ENCODE peak calls at places on chromosomes 3 and 15, in six cellular contexts. W, I, T, C, E and M are unnamed samples.

GRCh38 chr3:117874028-117874765 is 1160.4 kb downstream of the IGSF11 start:
- DNase-seq in W (no peak), I (no peak), T (no peak), C (no peak), E (no peak), M (no peak)

GRCh38 chr3:58272891-58273290 is 33.2 kb upstream of the RPP14 start:
- DNase-seq in W (no peak), I (no peak), T (no peak), C (no peak), E (no peak), M (no peak)

GRCh38 chr3:14133876-14134275 is 9.0 kb downstream of the TMEM43 start:
- DNase-seq in W (no peak), I (no peak), T (no peak), C (no peak), E (no peak), M (no peak)

GRCh38 chr15:38253448-38253847 is 812 bp downstream of the SPRED1 start:
- DNase-seq in W (no peak), I (no peak), T (no peak), C (peak), E (no peak), M (no peak)

GRCh38 chr15:101487060-101487459 is 2.4 kb downstream of the PCSK6 start:
- DNase-seq in W (no peak), I (no peak), T (no peak), C (no peak), E (no peak), M (no peak)

GRCh38 chr3:103002447-103002846 is 567.6 kb downstream of the ZPLD1 start:
- DNase-seq in W (no peak), I (no peak), T (peak), C (no peak), E (no peak), M (no peak)

GRCh38 chr15:35330921-35331320 is 215.0 kb downstream of the DPH6 start:
- DNase-seq in W (no peak), I (no peak), T (no peak), C (no peak), E (no peak), M (no peak)

GRCh38 chr3:151918253-151919029 is 45.0 kb downstream of the SUCNR1 start:
- DNase-seq in W (peak), I (no peak), T (peak), C (no peak), E (no peak), M (no peak)

GRCh38 chr3:134649106-134649705 is 1.6 kb downstream of the KY start:
- DNase-seq in W (no peak), I (no peak), T (no peak), C (no peak), E (no peak), M (no peak)

GRCh38 chr15:101578443-101578894 is 73.7 kb downstream of the TM2D3 start:
- DNase-seq in W (peak), I (no peak), T (peak), C (peak), E (no peak), M (no peak)

GRCh38 chr3:11530153-11530721 is 113.5 kb downstream of the VGLL4 start:
- DNase-seq in W (no peak), I (no peak), T (no peak), C (no peak), E (no peak), M (no peak)

GRCh38 chr3:35678552-35679220 is 39.4 kb downstream of the ARPP21 start:
- DNase-seq in W (no peak), I (no peak), T (no peak), C (no peak), E (no peak), M (no peak)

GRCh38 chr3:193843447-193844301 is 250.7 kb downstream of the OPA1 start:
- DNase-seq in W (no peak), I (no peak), T (no peak), C (no peak), E (no peak), M (no peak)

GRCh38 chr15:57320543-57321220 is 55.6 kb upstream of the CGNL1 start:
- DNase-seq in W (no peak), I (no peak), T (no peak), C (no peak), E (no peak), M (no peak)

GRCh38 chr3:194487289-194488006 is 646 bp upstream of the ATP13A3 start:
- DNase-seq in W (peak), I (no peak), T (peak), C (peak), E (peak), M (peak)

GRCh38 chr3:156373095-156373494 is 181.8 kb downstream of the SSR3 start:
- DNase-seq in W (no peak), I (no peak), T (no peak), C (no peak), E (no peak), M (no peak)

GRCh38 chr3:10521772-10522441 is 16.5 kb upstream of the ATP2B2 start:
- DNase-seq in W (no peak), I (no peak), T (no peak), C (no peak), E (no peak), M (no peak)

GRCh38 chr3:71103430-71103881 is 480.1 kb downstream of the FOXP1 start:
- DNase-seq in W (no peak), I (no peak), T (no peak), C (no peak), E (no peak), M (no peak)

GRCh38 chr15:39597751-39598185 is 16.9 kb downstream of the THBS1 start:
- DNase-seq in W (no peak), I (no peak), T (no peak), C (no peak), E (no peak), M (no peak)

GRCh38 chr15:42911058-42911592 is 9.5 kb downstream of the TTBK2 start:
- DNase-seq in W (no peak), I (no peak), T (no peak), C (no peak), E (no peak), M (no peak)

GRCh38 chr15:91488452-91488851 is 365.1 kb upstream of the SLCO3A1 start:
- DNase-seq in W (no peak), I (no peak), T (no peak), C (no peak), E (no peak), M (no peak)

GRCh38 chr15:29859293-29859692 is 37.0 kb upstream of the TJP1 start:
- DNase-seq in W (no peak), I (no peak), T (no peak), C (no peak), E (no peak), M (no peak)

GRCh38 chr3:179852117-179852886 is 184.4 kb downstream of the PEX5L start:
- DNase-seq in W (peak), I (no peak), T (peak), C (no peak), E (no peak), M (no peak)

GRCh38 chr15:58748787-58749531 is 548 bp downstream of the ADAM10 start:
- DNase-seq in W (peak), I (no peak), T (peak), C (peak), E (peak), M (peak)

GRCh38 chr3:156750191-156750873 is 75.8 kb upstream of the LEKR1 start:
- DNase-seq in W (peak), I (no peak), T (no peak), C (no peak), E (no peak), M (no peak)

GRCh38 chr3:112778298-112779008 is 68.2 kb downstream of the CD200R1L start:
- DNase-seq in W (no peak), I (no peak), T (no peak), C (no peak), E (no peak), M (no peak)

GRCh38 chr15:48470096-48470495 is 138.9 kb downstream of the DUT start:
- DNase-seq in W (no peak), I (no peak), T (no peak), C (no peak), E (no peak), M (no peak)

GRCh38 chr3:10021856-10022775 is 4.1 kb upstream of the FANCD2 start:
- DNase-seq in W (no peak), I (no peak), T (no peak), C (no peak), E (no peak), M (no peak)

GRCh38 chr15:65902373-65902772 is 33.1 kb downstream of the RAB11A start:
- DNase-seq in W (peak), I (no peak), T (no peak), C (no peak), E (no peak), M (no peak)

GRCh38 chr3:123728014-123728413 is 143.2 kb upstream of the HACD2 start:
- DNase-seq in W (no peak), I (no peak), T (no peak), C (no peak), E (no peak), M (no peak)

GRCh38 chr15:75720787-75721461 is 8.3 kb upstream of the CSPG4 start:
- DNase-seq in W (peak), I (no peak), T (peak), C (peak), E (no peak), M (no peak)

GRCh38 chr3:114892117-114892870 is 254.8 kb downstream of the ZBTB20 start:
- DNase-seq in W (no peak), I (no peak), T (no peak), C (no peak), E (no peak), M (no peak)

GRCh38 chr15:101180620-101181307 is 71.1 kb downstream of the CHSY1 start:
- DNase-seq in W (no peak), I (no peak), T (peak), C (no peak), E (no peak), M (no peak)

GRCh38 chr15:94587071-94587470 is 355.7 kb downstream of the MCTP2 start:
- DNase-seq in W (no peak), I (no peak), T (no peak), C (no peak), E (no peak), M (no peak)

GRCh38 chr3:10744098-10744465 is 71.9 kb upstream of the SLC6A11 start:
- DNase-seq in W (peak), I (no peak), T (peak), C (peak), E (no peak), M (peak)

GRCh38 chr3:52714335-52715302 is 8.7 kb downstream of the SPCS1 start:
- DNase-seq in W (peak), I (no peak), T (no peak), C (no peak), E (no peak), M (no peak)

GRCh38 chr15:34490421-34491193 is 53.0 kb upstream of the GOLGA8A start:
- DNase-seq in W (peak), I (no peak), T (no peak), C (no peak), E (no peak), M (no peak)

GRCh38 chr15:95669146-95669922 is 661.2 kb upstream of the NR2F2 start:
- DNase-seq in W (no peak), I (no peak), T (peak), C (no peak), E (no peak), M (no peak)

GRCh38 chr15:98727115-98728040 is 79.0 kb downstream of the IGF1R start:
- DNase-seq in W (peak), I (peak), T (no peak), C (no peak), E (no peak), M (no peak)

GRCh38 chr3:99126291-99126690 is 224.8 kb upstream of the DCBLD2 start:
- DNase-seq in W (no peak), I (no peak), T (no peak), C (no peak), E (no peak), M (no peak)